ENCODE peak calls at places on chromosomes 3 and 15, in seven cellular contexts. C, Z, Y, E, O, U and P are unnamed samples.

GRCh38 chr3:45677045-45677436 is 12.2 kb upstream of the SACM1L start:
- DNase-seq in C (no peak), Z (no peak), Y (no peak), E (peak), O (peak), U (no peak), P (peak)

GRCh38 chr3:29560031-29560430 is 279.2 kb downstream of the RBMS3 start:
- DNase-seq in C (no peak), Z (no peak), Y (no peak), E (no peak), O (no peak), U (no peak), P (no peak)

GRCh38 chr3:163422671-163423070 is 1655.6 kb downstream of the SI start:
- DNase-seq in C (no peak), Z (no peak), Y (no peak), E (no peak), O (no peak), U (no peak), P (no peak)

GRCh38 chr15:92164327-92165000 is 229.2 kb upstream of the ST8SIA2 start:
- DNase-seq in C (no peak), Z (no peak), Y (no peak), E (no peak), O (peak), U (peak), P (no peak)

GRCh38 chr15:84929795-84930371 is 45.4 kb downstream of the SLC28A1 start:
- DNase-seq in C (peak), Z (no peak), Y (no peak), E (no peak), O (peak), U (peak), P (peak)

GRCh38 chr3:64685331-64685799 is 2.4 kb downstream of the ADAMTS9 start:
- DNase-seq in C (peak), Z (no peak), Y (no peak), E (no peak), O (no peak), U (no peak), P (no peak)

GRCh38 chr3:37944243-37944955 is 46.2 kb upstream of the VILL start:
- DNase-seq in C (no peak), Z (no peak), Y (no peak), E (no peak), O (no peak), U (no peak), P (no peak)

GRCh38 chr3:108835101-108835500 is 12.5 kb downstream of the TRAT1 start:
- DNase-seq in C (no peak), Z (no peak), Y (no peak), E (no peak), O (no peak), U (no peak), P (no peak)

GRCh38 chr3:38005076-38006020 is 14.8 kb downstream of the VILL start:
- DNase-seq in C (peak), Z (peak), Y (no peak), E (no peak), O (peak), U (no peak), P (no peak)